ENCODE peak calls at places on chromosome 20, in seven cellular contexts. K is Panc1, C is aorta, P is HCT116, D is testis, R is cardiac muscle cell, B is heart right ventricle. N is an unnamed sample. For H3K27me3, the result is how much of the 10 kb centered on the place peaks cover.

GRCh38 chr20:22449115-22449973 is 135.0 kb downstream of the FOXA2 start:
- DNase-seq in K (no peak), C (no peak), P (no peak), D (no peak), R (no peak), B (no peak), N (no peak)

GRCh38 chr20:49400410-49400809 is 82.1 kb downstream of the KCNB1 start:
- DNase-seq in K (no peak), C (peak), P (no peak), D (peak), R (no peak), B (peak), N (no peak)

GRCh38 chr20:21213691-21214090 is 87.8 kb downstream of the KIZ start:
- DNase-seq in K (no peak), C (no peak), P (no peak), D (no peak), R (no peak), B (no peak), N (no peak)

GRCh38 chr20:35742741-35743523 is 872 bp upstream of the RBM39 start:
- DNase-seq in K (no peak), C (no peak), P (no peak), D (no peak), R (peak), B (no peak), N (no peak)

GRCh38 chr20:32252189-32252588 is 25.3 kb upstream of the KIF3B start:
- DNase-seq in K (no peak), C (no peak), P (no peak), D (no peak), R (no peak), B (no peak), N (no peak)

GRCh38 chr20:14801591-14802325 is 464.3 kb upstream of the FLRT3 start:
- DNase-seq in K (no peak), C (no peak), P (no peak), D (no peak), R (no peak), B (no peak), N (no peak)

GRCh38 chr20:3121271-3121911 is 36.9 kb upstream of the AVP start:
- DNase-seq in K (no peak), C (no peak), P (no peak), D (no peak), R (no peak), B (no peak), N (no peak)

GRCh38 chr20:1403624-1404023 is 10.8 kb upstream of the FKBP1A start:
- DNase-seq in K (no peak), C (no peak), P (no peak), D (no peak), R (no peak), B (no peak), N (no peak)

GRCh38 chr20:54347216-54347833 is 128.1 kb upstream of the DOK5 start:
- DNase-seq in K (no peak), C (no peak), P (no peak), D (no peak), R (no peak), B (no peak), N (no peak)

GRCh38 chr20:17594443-17594842 is 24.6 kb downstream of the DSTN start:
- DNase-seq in K (no peak), C (no peak), P (no peak), D (no peak), R (peak), B (no peak), N (no peak)

GRCh38 chr20:32163951-32164350 is 43.6 kb downstream of the PLAGL2 start:
- DNase-seq in K (no peak), C (no peak), P (no peak), D (no peak), R (no peak), B (no peak), N (no peak)

GRCh38 chr20:50188879-50189680 is 1.6 kb upstream of the CEBPB start:
- DNase-seq in K (no peak), C (no peak), P (no peak), D (no peak), R (no peak), B (no peak), N (peak)

GRCh38 chr20:9038791-9039190 is 30.1 kb upstream of the PLCB4 start:
- DNase-seq in K (no peak), C (no peak), P (no peak), D (no peak), R (no peak), B (no peak), N (no peak)

GRCh38 chr20:10855778-10856177 is 182.0 kb upstream of the JAG1 start:
- DNase-seq in K (no peak), C (no peak), P (no peak), D (no peak), R (no peak), B (no peak), N (no peak)

GRCh38 chr20:6466065-6466810 is 301.2 kb upstream of the BMP2 start:
- DNase-seq in K (peak), C (no peak), P (no peak), D (no peak), R (no peak), B (no peak), N (no peak)

GRCh38 chr20:32628960-32629530 is 43.9 kb upstream of the NOL4L start:
- DNase-seq in K (no peak), C (no peak), P (no peak), D (no peak), R (no peak), B (no peak), N (no peak)

GRCh38 chr20:59404749-59405148 is 104.3 kb downstream of the EDN3 start:
- DNase-seq in K (no peak), C (no peak), P (no peak), D (no peak), R (no peak), B (no peak), N (no peak)

GRCh38 chr20:23115823-23116222 is 29.7 kb upstream of the CD93 start:
- DNase-seq in K (no peak), C (no peak), P (no peak), D (no peak), R (no peak), B (no peak), N (no peak)

GRCh38 chr20:33915726-33916331 is 77.9 kb upstream of the RALY start:
- DNase-seq in K (peak), C (peak), P (peak), D (peak), R (no peak), B (peak), N (peak)

GRCh38 chr20:51303731-51304670 is 238.5 kb downstream of the NFATC2 start:
- DNase-seq in K (no peak), C (no peak), P (no peak), D (no peak), R (no peak), B (no peak), N (no peak)

GRCh38 chr20:51301026-51301425 is 241.5 kb downstream of the NFATC2 start:
- DNase-seq in K (no peak), C (no peak), P (no peak), D (no peak), R (no peak), B (no peak), N (no peak)

GRCh38 chr20:51299413-51299812 is 243.1 kb downstream of the NFATC2 start:
- DNase-seq in K (no peak), C (no peak), P (no peak), D (no peak), R (no peak), B (no peak), N (no peak)

GRCh38 chr20:51300104-51300503 is 242.4 kb downstream of the NFATC2 start:
- DNase-seq in K (no peak), C (no peak), P (no peak), D (no peak), R (no peak), B (no peak), N (no peak)

GRCh38 chr20:51298141-51298540 is 244.4 kb downstream of the NFATC2 start:
- DNase-seq in K (no peak), C (no peak), P (no peak), D (no peak), R (no peak), B (no peak), N (no peak)
- H3K27me3 ChIP-seq in K (under half), C (under half), P (under half), D (under half), R (under half), B (under half), N (under half)

DNA sequence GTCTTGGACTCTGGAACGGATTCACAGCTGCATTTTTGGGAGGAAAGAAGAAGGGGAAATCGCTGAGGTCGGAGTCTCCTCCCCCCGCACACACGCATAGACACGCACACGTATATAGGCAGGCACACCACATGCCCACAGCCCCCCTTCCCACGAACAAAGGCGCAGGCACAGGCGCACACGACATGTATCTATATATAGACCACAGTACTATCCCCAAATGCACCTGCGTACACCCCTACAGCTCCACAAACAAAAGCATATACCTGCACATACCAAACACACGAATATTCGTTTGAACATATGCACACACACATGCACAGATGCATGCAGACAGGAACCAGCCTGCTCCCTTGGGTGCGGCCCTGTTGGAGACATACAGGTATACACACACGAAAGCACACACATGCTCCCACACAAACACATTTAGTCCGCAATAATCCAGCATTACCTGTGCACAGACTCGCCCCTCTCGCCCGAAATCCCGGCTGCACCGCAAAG is 1.2 kb downstream of the SLC32A1 start:
- DNase-seq in K (no peak), C (no peak), P (no peak), D (no peak), R (no peak), B (no peak), N (no peak)
- H3K27me3 ChIP-seq in K (under half), C (under half), P (under half), D (under half), R (half or more), B (half or more), N (half or more)

DNA sequence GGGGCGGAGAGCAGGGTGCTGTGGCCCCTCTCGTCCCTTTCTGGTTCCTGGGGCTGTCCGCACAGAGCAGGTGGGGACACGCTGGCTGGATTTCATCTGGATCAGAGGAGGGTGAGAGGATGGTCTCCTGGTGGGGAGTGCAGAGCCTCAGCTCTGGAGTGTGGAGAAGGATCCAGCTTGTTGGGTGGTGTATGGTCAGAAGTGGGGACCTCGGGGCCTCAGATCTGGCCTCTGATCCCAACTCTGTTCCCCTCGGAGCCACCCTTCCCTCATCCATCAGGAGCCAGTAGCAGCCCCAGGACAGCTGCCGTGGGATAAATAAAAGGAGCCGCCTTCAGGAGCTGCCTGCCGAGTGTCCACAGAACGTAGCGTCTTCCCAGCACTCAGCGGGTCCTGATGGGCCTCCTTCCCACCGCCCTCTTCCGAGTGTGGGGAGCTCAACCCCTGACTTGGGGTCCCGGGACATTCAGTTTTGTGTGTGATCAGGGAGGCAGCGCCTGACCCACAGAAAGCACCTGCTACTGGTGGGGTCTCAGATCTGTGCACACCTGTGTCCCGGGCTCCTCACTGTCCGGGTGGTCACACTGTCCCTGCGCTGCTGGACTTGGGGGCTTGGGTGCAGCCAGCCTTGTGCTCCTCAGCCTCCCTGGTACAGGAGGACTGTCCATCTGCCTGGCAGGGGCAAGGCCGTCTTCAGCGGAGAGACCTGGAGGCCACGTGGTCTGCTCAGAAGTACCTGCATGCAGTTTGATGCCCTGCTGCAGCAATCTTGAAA is 25.4 kb upstream of the BHLHE23 start:
- DNase-seq in K (no peak), C (peak), P (no peak), D (no peak), R (no peak), B (peak), N (peak)
- H3K27me3 ChIP-seq in K (under half), C (under half), P (under half), D (under half), R (half or more), B (half or more), N (under half)

GRCh38 chr20:63312690-63313348 is 19.8 kb downstream of the COL20A1 start:
- DNase-seq in K (no peak), C (no peak), P (no peak), D (peak), R (no peak), B (peak), N (no peak)

GRCh38 chr20:63313349-63314014 is 20.5 kb downstream of the COL20A1 start:
- DNase-seq in K (no peak), C (no peak), P (no peak), D (no peak), R (no peak), B (peak), N (no peak)

GRCh38 chr20:63311833-63312243 is 18.9 kb downstream of the COL20A1 start:
- DNase-seq in K (no peak), C (no peak), P (no peak), D (no peak), R (no peak), B (peak), N (no peak)

GRCh38 chr20:63311186-63311832 is 18.3 kb downstream of the COL20A1 start:
- DNase-seq in K (no peak), C (no peak), P (no peak), D (no peak), R (no peak), B (no peak), N (no peak)

GRCh38 chr20:63312268-63312667 is 19.3 kb downstream of the COL20A1 start:
- DNase-seq in K (no peak), C (no peak), P (no peak), D (no peak), R (no peak), B (no peak), N (no peak)
- H3K27me3 ChIP-seq in K (under half), C (under half), P (under half), D (under half), R (under half), B (under half), N (under half)

GRCh38 chr20:4797275-4797674 is 75.6 kb downstream of the PRND start:
- DNase-seq in K (no peak), C (no peak), P (no peak), D (no peak), R (no peak), B (no peak), N (no peak)
- H3K27me3 ChIP-seq in K (under half), C (under half), P (under half), D (under half), R (under half), B (under half), N (under half)

GRCh38 chr20:5190444-5190843 is 63.6 kb downstream of the CDS2 start:
- DNase-seq in K (no peak), C (no peak), P (no peak), D (no peak), R (no peak), B (no peak), N (no peak)

GRCh38 chr20:5195655-5196054 is 68.8 kb downstream of the CDS2 start:
- DNase-seq in K (no peak), C (no peak), P (no peak), D (no peak), R (no peak), B (no peak), N (no peak)

GRCh38 chr20:5191829-5192569 is 65.2 kb downstream of the CDS2 start:
- DNase-seq in K (peak), C (no peak), P (peak), D (peak), R (peak), B (no peak), N (peak)

GRCh38 chr20:5189917-5190316 is 63.1 kb downstream of the CDS2 start:
- DNase-seq in K (no peak), C (no peak), P (no peak), D (no peak), R (no peak), B (no peak), N (no peak)

DNA sequence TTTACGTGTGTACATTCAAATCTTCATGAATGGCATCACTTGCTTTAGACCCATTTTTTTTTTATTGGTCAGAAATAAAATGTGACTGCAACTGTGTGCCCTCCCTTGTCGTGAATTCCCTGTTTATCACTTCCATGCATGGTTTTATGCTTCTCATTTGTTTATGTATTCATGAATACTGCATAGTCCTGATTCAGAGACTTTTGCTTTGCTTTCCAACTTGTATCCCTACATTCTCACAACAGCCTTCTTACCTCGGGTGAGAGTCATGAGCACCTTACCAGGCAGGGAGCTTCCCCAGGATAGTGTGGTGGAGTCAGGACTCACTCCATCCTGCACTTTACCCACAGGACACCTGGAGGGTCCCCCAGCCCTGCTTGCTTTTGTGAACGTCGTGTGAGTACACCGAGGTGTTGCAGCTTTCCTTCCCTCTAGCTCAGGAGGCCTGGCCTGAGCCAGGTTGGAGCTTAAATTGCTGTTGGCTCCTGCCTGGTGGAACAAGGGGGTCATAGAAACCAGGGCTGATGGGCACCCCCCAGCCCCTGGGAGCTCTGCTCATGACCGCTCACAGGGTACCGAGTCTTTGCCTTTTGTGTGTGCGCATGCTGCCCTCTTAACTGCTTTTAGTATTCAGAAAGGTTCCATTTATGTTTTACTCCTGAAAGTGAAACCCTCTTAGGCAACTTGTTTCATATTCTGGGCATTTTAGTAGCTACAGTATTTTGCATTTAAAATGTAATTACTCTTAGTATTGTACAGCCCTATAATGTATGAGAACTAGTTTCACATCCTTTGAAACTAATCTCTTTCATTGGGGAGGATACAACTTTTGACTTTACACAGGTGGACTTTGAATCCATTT is 66.0 kb downstream of the CDS2 start:
- DNase-seq in K (no peak), C (no peak), P (no peak), D (no peak), R (no peak), B (no peak), N (no peak)
- H3K27me3 ChIP-seq in K (under half), C (under half), P (under half), D (under half), R (under half), B (under half), N (under half)

DNA sequence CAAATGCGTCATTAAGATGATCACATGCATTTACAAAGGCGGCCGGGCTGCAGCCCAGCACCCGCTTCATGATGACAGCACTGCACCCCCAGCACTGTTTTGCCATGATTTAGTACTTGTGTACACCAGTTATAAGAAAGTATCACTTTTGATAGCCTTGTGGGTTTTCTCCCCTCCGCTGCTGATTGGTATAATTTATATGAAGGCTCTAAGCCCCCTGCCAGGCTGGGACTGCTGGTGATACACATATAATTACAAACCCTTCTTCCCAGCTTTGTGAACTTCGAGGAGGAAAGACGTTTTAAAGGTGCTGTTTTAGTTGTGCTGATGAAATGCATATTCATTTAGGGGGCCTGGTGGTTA is 246.2 kb downstream of the TAF4 start:
- DNase-seq in K (no peak), C (no peak), P (no peak), D (no peak), R (no peak), B (no peak), N (no peak)
- H3K27me3 ChIP-seq in K (under half), C (under half), P (under half), D (under half), R (under half), B (under half), N (under half)